ENCODE peak calls at places on chromosomes 4 and X, in seven cellular contexts. R is WTC11; I is GM13976; H is effector memory CD4-positive, alpha-beta T cell; Z is RCC 7860; D is GM04503; G is cardiac muscle cell. E is an unnamed sample.

GRCh38 chr4:100422911-100423310 is 94.9 kb downstream of the EMCN start:
- DNase-seq in I (no peak), H (no peak), Z (no peak), D (no peak), R (no peak), G (no peak), E (no peak)

GRCh38 chrX:635428-636192 is 5.0 kb downstream of the SHOX start:
- DNase-seq in I (no peak), H (no peak), G (no peak), R (peak), Z (no peak), D (no peak), E (no peak)

GRCh38 chrX:132119821-132120220 is 8.0 kb downstream of the FRMD7 start:
- DNase-seq in I (no peak), H (no peak), G (no peak), R (no peak), D (no peak), Z (no peak), E (no peak)

GRCh38 chr4:91267543-91267942 is 1036.2 kb upstream of the GRID2 start:
- DNase-seq in D (no peak), H (no peak), R (no peak), G (no peak), I (no peak), Z (no peak), E (no peak)

GRCh38 chrX:154138857-154139256 is 5.2 kb upstream of the OPN1LW start:
- DNase-seq in G (no peak), I (no peak), D (no peak), Z (no peak), H (no peak), R (no peak), E (no peak)

GRCh38 chr4:8832130-8832930 is 39.3 kb downstream of the HMX1 start:
- DNase-seq in G (no peak), I (no peak), H (no peak), R (no peak), Z (no peak), D (no peak), E (no peak)

GRCh38 chrX:15877380-15877779 is 22.8 kb upstream of the AP1S2 start:
- DNase-seq in H (no peak), G (no peak), Z (peak), R (no peak), I (no peak), D (peak), E (no peak)

GRCh38 chr4:153131478-153132069 is 72.7 kb upstream of the TRIM2 start:
- DNase-seq in Z (no peak), H (no peak), G (no peak), I (no peak), R (no peak), D (no peak), E (no peak)

GRCh38 chr4:170529760-170530440 is 440.1 kb upstream of the AADAT start:
- DNase-seq in H (no peak), D (no peak), G (no peak), R (no peak), Z (no peak), I (no peak), E (no peak)

GRCh38 chr4:162497564-162498167 is 333.9 kb upstream of the FSTL5 start:
- DNase-seq in I (peak), H (no peak), Z (peak), R (no peak), G (peak), D (peak), E (peak)

GRCh38 chr4:102847687-102848086 is 20.3 kb upstream of the UBE2D3 start:
- DNase-seq in D (no peak), G (no peak), R (no peak), H (no peak), Z (no peak), I (no peak), E (no peak)

GRCh38 chr4:6696611-6697010 is 2.9 kb downstream of the S100P start:
- DNase-seq in R (no peak), G (no peak), D (no peak), Z (no peak), I (no peak), H (no peak), E (no peak)

GRCh38 chr4:93855926-93856325 is 27.4 kb downstream of the ATOH1 start:
- DNase-seq in I (no peak), H (no peak), Z (no peak), R (no peak), D (no peak), G (no peak), E (no peak)

GRCh38 chr4:7691992-7692391 is 247.7 kb downstream of the AFAP1 start:
- DNase-seq in H (no peak), D (no peak), I (no peak), R (no peak), G (no peak), Z (no peak), E (peak)

GRCh38 chr4:72631296-72631695 is 62.3 kb upstream of the ADAMTS3 start:
- DNase-seq in R (no peak), G (no peak), Z (peak), D (peak), H (no peak), I (no peak), E (no peak)

GRCh38 chrX:16319929-16320328 is 152.6 kb downstream of the MAGEB17 start:
- DNase-seq in H (no peak), D (no peak), G (no peak), Z (peak), I (no peak), R (no peak), E (no peak)

GRCh38 chrX:56759736-56760409 is 30.8 kb downstream of the NBDY start:
- DNase-seq in Z (no peak), D (no peak), R (no peak), I (no peak), H (no peak), G (no peak), E (no peak)

GRCh38 chr4:173256825-173257224 is 77.3 kb downstream of the HMGB2 start:
- DNase-seq in H (no peak), I (no peak), Z (no peak), D (no peak), G (no peak), R (no peak), E (no peak)

GRCh38 chr4:76950052-76950845 is 697 bp downstream of the SEPTIN11 start:
- DNase-seq in Z (peak), G (peak), H (peak), I (peak), R (peak), D (no peak), E (peak)

GRCh38 chr4:53196195-53196641 is 169.6 kb downstream of the SCFD2 start:
- DNase-seq in G (no peak), Z (no peak), I (no peak), D (no peak), H (no peak), R (no peak), E (no peak)

GRCh38 chr4:4410271-4410670 is 23.4 kb downstream of the NSG1 start:
- DNase-seq in H (no peak), R (no peak), G (no peak), Z (no peak), D (no peak), I (no peak), E (no peak)

GRCh38 chrX:13778916-13779315 is 38.0 kb downstream of the GPM6B start:
- DNase-seq in R (no peak), H (no peak), D (no peak), G (no peak), Z (no peak), I (no peak), E (no peak)

GRCh38 chrX:727738-728621 is 97.4 kb downstream of the SHOX start:
- DNase-seq in D (no peak), H (no peak), R (peak), G (peak), I (no peak), Z (no peak), E (no peak)